ENCODE peak calls at places on chromosomes 7 and 10, in nine cellular contexts. B is BE2C, N is lung, S is choroid plexus epithelial cell, D is BJ, C is fibroblast of lung, V is cardiac fibroblast, X is fibroblast of mammary gland, I is dorsolateral prefrontal cortex. W is an unnamed sample.

GRCh38 chr7:4800926-4801838 is 25.8 kb downstream of the AP5Z1 start:
- DNase-seq in V (no peak), I (no peak), N (no peak), B (peak), S (no peak), X (no peak), C (no peak), D (no peak), W (no peak)

GRCh38 chr10:133378251-133379096 is 588 bp upstream of the PAOX start:
- DNase-seq in S (peak), D (no peak), C (peak), N (peak), X (peak), I (peak), B (peak), V (peak), W (peak)

GRCh38 chr10:79081353-79082034 is 12.7 kb downstream of the ZMIZ1 start:
- DNase-seq in C (peak), S (peak), B (peak), N (no peak), D (peak), X (peak), I (no peak), V (peak), W (peak)

GRCh38 chr10:15678851-15679250 is 40.9 kb downstream of the ITGA8 start:
- DNase-seq in I (no peak), B (no peak), S (no peak), V (no peak), X (no peak), D (no peak), C (no peak), N (no peak), W (no peak)

GRCh38 chr10:37826806-37827205 is 30.6 kb downstream of the ZNF248 start:
- DNase-seq in D (no peak), V (no peak), C (no peak), I (no peak), S (no peak), N (no peak), X (no peak), B (no peak), W (no peak)

GRCh38 chr10:3128379-3129130 is 44.0 kb downstream of the PITRM1 start:
- DNase-seq in I (no peak), C (no peak), D (no peak), S (no peak), V (no peak), X (no peak), B (no peak), N (no peak), W (no peak)

GRCh38 chr7:157544226-157544625 is 207.4 kb downstream of the DNAJB6 start:
- DNase-seq in X (no peak), D (no peak), N (no peak), B (no peak), C (no peak), I (no peak), V (no peak), S (no peak), W (no peak)

GRCh38 chr7:6558837-6559236 is 7.6 kb upstream of the GRID2IP start:
- DNase-seq in B (peak), N (no peak), D (no peak), S (peak), C (peak), V (peak), I (no peak), X (peak), W (peak)

GRCh38 chr10:33723181-33723580 is 388.7 kb upstream of the NRP1 start:
- DNase-seq in B (no peak), N (no peak), C (no peak), X (no peak), D (no peak), V (no peak), I (no peak), S (no peak), W (no peak)

GRCh38 chr10:118027397-118027796 is 19.3 kb downstream of the RAB11FIP2 start:
- DNase-seq in V (no peak), B (no peak), I (no peak), S (no peak), D (no peak), C (no peak), X (no peak), N (no peak), W (no peak)

GRCh38 chr7:72441791-72442190 is 29.7 kb upstream of the CALN1 start:
- DNase-seq in V (no peak), I (peak), S (no peak), N (no peak), X (peak), D (no peak), B (no peak), C (no peak), W (no peak)

GRCh38 chr10:3776796-3777571 is 8.0 kb downstream of the KLF6 start:
- DNase-seq in C (peak), B (no peak), S (peak), V (peak), X (peak), I (no peak), D (no peak), N (no peak), W (peak)

GRCh38 chr10:3704565-3705360 is 80.2 kb downstream of the KLF6 start:
- DNase-seq in S (no peak), B (no peak), X (no peak), D (no peak), V (no peak), I (no peak), N (no peak), C (no peak), W (no peak)

GRCh38 chr7:12746211-12746610 is 58.8 kb downstream of the ARL4A start:
- DNase-seq in V (no peak), X (no peak), N (no peak), C (no peak), D (no peak), I (no peak), S (no peak), B (no peak), W (no peak)

GRCh38 chr7:44217133-44217714 is 16.4 kb downstream of the YKT6 start:
- DNase-seq in I (no peak), S (no peak), X (no peak), B (no peak), D (no peak), V (no peak), C (no peak), N (no peak), W (no peak)

GRCh38 chr10:117745301-117745700 is 202.8 kb downstream of the EMX2 start:
- DNase-seq in D (no peak), N (no peak), S (no peak), B (no peak), V (no peak), I (no peak), X (no peak), C (no peak), W (no peak)

GRCh38 chr7:94374231-94374630 is 20.5 kb upstream of the COL1A2 start:
- DNase-seq in D (peak), I (no peak), N (peak), X (peak), V (peak), B (no peak), C (peak), S (peak), W (peak)

GRCh38 chr7:127588697-127589482 is 679 bp downstream of the ARF5 start:
- DNase-seq in B (peak), V (peak), X (peak), D (no peak), S (peak), N (peak), C (peak), I (peak), W (peak)
- TF ChIP-seq CTCF in B (peak), V (peak), X (peak), D (peak), S (peak), N (peak), C (peak), I (peak), W (peak)

GRCh38 chr10:124742418-124743187 is 1.6 kb downstream of the FAM53B start:
- DNase-seq in D (no peak), I (peak), X (peak), V (peak), C (peak), S (peak), B (peak), N (peak), W (no peak)
- TF ChIP-seq CTCF in D (peak), I (peak), X (peak), V (peak), C (peak), S (peak), B (peak), N (no peak), W (peak)

GRCh38 chr10:44962870-44963738 is 3.5 kb downstream of the RASSF4 start:
- DNase-seq in S (no peak), D (no peak), I (peak), N (no peak), X (no peak), V (no peak), B (no peak), C (no peak), W (no peak)
- TF ChIP-seq CTCF in S (peak), D (peak), I (peak), N (no peak), X (peak), V (peak), B (peak), C (peak), W (peak)

DNA sequence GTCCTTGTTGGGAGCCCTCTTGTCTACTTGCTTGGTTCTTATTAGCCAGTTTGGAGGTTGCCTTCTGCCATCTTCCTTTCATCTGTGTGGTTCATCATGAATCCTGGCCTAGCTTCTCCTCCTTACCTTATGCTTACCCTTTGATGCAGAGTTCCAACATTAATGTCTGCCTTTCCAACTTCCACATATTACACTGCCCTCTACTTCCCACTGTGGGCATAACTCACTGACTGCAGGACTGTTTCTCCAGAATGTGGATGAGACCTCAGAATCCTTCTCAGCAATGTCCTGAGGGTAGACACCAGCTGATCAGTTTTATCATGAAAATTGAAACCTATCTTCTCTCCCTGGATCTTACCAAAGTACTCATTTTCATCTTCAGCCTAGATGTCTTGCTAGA is 491.0 kb downstream of the LRMDA start:
- DNase-seq in B (no peak), N (no peak), I (no peak), V (peak), D (no peak), C (peak), X (peak), S (peak), W (no peak)
- TF ChIP-seq CTCF in B (peak), N (no peak), I (no peak), V (peak), D (peak), C (peak), X (peak), S (peak), W (peak)

DNA sequence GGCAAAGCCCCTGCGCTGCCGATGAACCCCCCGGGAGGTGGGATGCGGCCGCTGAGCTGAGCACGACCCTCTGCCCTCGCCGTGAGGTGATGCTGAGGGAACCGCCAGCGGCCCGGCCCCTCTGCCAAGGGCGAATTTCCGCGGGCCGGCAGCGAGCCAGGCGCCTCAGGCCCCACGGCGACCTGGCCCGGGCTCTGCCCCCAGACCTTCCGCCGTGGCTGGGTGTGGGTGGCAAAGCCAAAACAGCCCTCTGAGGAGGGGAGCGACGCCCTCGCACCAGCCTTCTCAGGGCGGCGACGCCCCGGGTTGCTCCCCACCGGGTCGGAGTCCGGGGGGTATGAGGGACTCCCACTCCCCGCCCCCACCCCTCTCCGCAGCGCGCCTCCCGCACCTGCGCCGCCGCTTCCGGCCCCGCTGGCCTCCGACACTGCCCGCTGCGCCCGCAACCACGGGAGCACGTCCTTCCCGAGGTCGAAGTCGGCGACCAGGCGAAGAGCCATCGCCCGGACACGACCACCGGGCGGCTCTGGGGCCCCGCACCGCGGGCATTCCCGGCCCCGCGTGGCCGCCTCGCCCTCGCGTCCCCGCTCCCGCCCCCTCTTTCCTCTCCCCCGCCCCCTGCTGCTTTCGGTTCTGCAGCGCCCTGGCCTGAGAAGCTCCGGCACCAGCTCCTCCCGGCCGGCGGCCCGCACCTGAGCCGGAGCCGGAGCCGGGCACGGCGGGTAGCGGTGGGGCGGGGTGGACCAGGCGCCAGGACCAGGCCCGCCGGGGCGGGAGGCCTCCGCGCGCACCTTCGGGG is at the start of gene GSAP:
- DNase-seq in V (peak), S (no peak), I (peak), D (no peak), N (peak), X (no peak), C (peak), B (peak), W (no peak)
- TF ChIP-seq CTCF in V (no peak), S (no peak), I (no peak), D (no peak), N (no peak), X (no peak), C (no peak), B (no peak), W (peak)

GRCh38 chr7:37095122-37095521 is 353.5 kb downstream of the ELMO1 start:
- DNase-seq in B (no peak), X (no peak), V (no peak), N (no peak), D (no peak), C (no peak), S (no peak), I (no peak), W (no peak)

GRCh38 chr7:37100735-37101331 is 347.8 kb downstream of the ELMO1 start:
- DNase-seq in C (no peak), X (no peak), V (peak), I (no peak), D (no peak), S (no peak), N (no peak), B (no peak), W (no peak)

GRCh38 chr7:37096341-37096740 is 352.3 kb downstream of the ELMO1 start:
- DNase-seq in S (no peak), N (no peak), D (no peak), C (no peak), V (no peak), I (no peak), B (no peak), X (no peak), W (no peak)

GRCh38 chr7:37097983-37098382 is 350.7 kb downstream of the ELMO1 start:
- DNase-seq in C (no peak), B (no peak), I (no peak), D (no peak), N (no peak), S (no peak), V (no peak), X (no peak), W (no peak)

GRCh38 chr7:37097276-37097675 is 351.4 kb downstream of the ELMO1 start:
- DNase-seq in N (no peak), C (no peak), B (no peak), S (no peak), I (no peak), D (no peak), V (no peak), X (no peak), W (no peak)
- TF ChIP-seq CTCF in N (no peak), C (no peak), B (peak), S (no peak), I (no peak), D (no peak), V (no peak), X (no peak), W (peak)

DNA sequence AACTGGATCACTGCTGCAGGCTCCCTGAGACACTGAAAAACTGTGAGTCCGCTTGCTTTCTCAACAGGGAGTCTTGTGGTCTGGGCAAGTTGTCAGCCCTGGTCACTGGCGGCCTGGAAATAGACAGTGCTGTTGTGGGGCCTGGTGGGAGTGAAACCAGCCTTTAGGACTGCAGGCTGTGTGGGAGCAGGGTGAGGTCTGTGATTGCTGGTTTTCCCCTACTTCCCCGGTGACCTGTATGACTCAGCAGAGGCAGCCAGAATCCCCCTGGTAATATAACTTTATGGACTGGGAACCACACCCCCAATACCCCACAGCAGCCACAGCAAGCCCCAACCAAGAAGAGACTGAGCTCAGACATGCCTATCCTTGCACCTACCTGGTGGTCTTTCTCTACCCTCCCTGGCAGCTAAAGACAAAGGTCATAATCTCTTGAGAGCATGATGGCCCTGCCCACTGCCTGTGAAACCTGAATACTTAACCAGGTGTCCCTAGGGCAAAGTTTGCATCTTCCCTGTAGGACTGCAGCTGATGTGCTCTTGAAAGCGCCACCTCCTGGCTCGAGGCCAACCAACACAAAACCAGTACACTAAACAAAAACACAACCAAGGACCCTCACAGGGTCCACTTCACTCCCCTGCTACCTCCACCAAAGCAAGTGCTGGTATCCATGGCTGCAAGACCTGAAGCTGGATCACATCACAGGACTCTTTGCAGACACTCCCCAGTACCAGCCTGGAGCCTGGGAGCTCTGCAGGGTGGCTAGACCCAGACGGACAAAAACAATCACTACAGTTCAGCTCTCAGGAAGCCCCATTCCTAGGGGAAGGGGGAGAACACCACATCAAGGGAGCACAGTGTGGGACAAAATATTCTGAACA is 7.2 kb upstream of the ADAM22 start:
- DNase-seq in N (no peak), X (peak), C (no peak), V (peak), B (no peak), S (peak), I (peak), D (no peak), W (no peak)
- TF ChIP-seq CTCF in N (no peak), X (no peak), C (no peak), V (no peak), B (no peak), S (no peak), I (no peak), D (no peak), W (no peak)

DNA sequence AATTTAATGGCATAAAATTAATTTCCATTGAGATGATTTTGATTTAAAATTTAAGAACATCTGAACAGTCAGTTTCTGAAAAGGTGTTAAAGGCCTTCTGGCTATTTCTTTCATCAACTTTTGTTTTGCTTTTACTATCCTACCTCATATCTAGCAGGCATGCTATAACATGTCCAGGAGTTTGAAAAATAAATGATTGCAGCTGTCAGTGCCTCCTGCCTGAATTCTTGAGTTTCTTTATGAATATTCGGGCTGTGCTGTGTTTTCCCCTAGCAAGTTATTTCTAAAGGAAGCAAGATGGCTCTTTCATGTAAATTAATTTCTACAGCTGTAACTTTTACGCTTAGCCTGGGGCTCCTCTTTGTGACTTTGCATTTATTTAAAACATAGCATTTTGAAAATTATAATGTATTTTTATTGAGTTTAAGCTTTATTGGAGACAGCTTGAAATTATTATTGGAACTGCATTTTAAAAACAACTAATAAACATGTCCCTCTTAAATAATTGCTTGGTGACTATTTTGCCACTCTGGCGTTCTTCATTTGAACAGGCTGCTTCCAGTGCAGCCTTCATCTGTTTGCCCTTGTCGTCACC is 1083.5 kb upstream of the LRRN3 start:
- DNase-seq in V (no peak), B (no peak), S (no peak), X (no peak), D (no peak), C (no peak), I (no peak), N (no peak), W (no peak)
- TF ChIP-seq CTCF in V (no peak), B (no peak), S (no peak), X (no peak), D (no peak), C (no peak), I (no peak), N (no peak), W (no peak)

GRCh38 chr10:70379581-70380176 is 2.7 kb downstream of the LRRC20 start:
- DNase-seq in C (peak), B (no peak), X (peak), D (no peak), N (no peak), I (no peak), S (peak), V (no peak), W (no peak)
- TF ChIP-seq CTCF in C (peak), B (peak), X (peak), D (peak), N (no peak), I (peak), S (peak), V (peak), W (peak)

GRCh38 chr7:22586806-22587180 is 86.8 kb upstream of the STEAP1B start:
- DNase-seq in I (no peak), X (peak), V (peak), S (peak), C (peak), D (no peak), B (no peak), N (no peak), W (peak)
- TF ChIP-seq CTCF in I (no peak), X (peak), V (peak), S (peak), C (peak), D (peak), B (peak), N (no peak), W (peak)